ENCODE peak calls at places on chromosomes 11 and 22, in five cellular contexts. K, H, S, C and X are unnamed samples.

GRCh38 chr11:1734571-1735081 is 15.8 kb downstream of the IFITM10 start:
- DNase-seq in H (no peak), K (peak; percentile 58), S (no peak), C (no peak), X (no peak)

GRCh38 chr11:62514151-62514550 is 32.5 kb downstream of the AHNAK start:
- DNase-seq in K (no peak), S (no peak), H (no peak), C (no peak), X (no peak)

GRCh38 chr11:116535954-116536353 is 236.8 kb downstream of the BUD13 start:
- DNase-seq in C (no peak), K (peak; percentile 47), S (no peak), H (no peak), X (no peak)

GRCh38 chr22:35173655-35174054 is 83.6 kb upstream of the HMGXB4 start:
- DNase-seq in K (no peak), S (no peak), H (no peak), C (no peak), X (no peak)

GRCh38 chr11:77471520-77472234 is 2.2 kb downstream of the PAK1 start:
- DNase-seq in H (peak; percentile 21), C (peak; percentile 88), S (peak; percentile 62), K (no peak), X (peak; percentile 13)

GRCh38 chr11:118883368-118884071 is at the start of gene CXCR5:
- DNase-seq in H (peak; percentile 80), S (no peak), C (no peak), K (peak; percentile 64), X (peak; percentile 20)

GRCh38 chr11:131833371-131833770 is 463.0 kb downstream of the NTM start:
- DNase-seq in C (no peak), S (no peak), K (no peak), H (no peak), X (peak; percentile 3)

GRCh38 chr22:44206696-44207095 is 26.0 kb downstream of the PARVG start:
- DNase-seq in S (no peak), H (no peak), C (no peak), K (peak; percentile 72), X (no peak)

GRCh38 chr11:923691-924405 is 1.8 kb upstream of the AP2A2 start:
- DNase-seq in K (no peak), S (no peak), H (no peak), C (no peak), X (no peak)

GRCh38 chr11:70420008-70420464 is 21.7 kb downstream of the CTTN start:
- DNase-seq in S (no peak), C (peak; percentile 45), K (no peak), H (no peak), X (peak; percentile 28)

GRCh38 chr11:7675640-7676039 is 2.3 kb upstream of the CYB5R2 start:
- DNase-seq in C (peak; percentile 12), K (no peak), S (no peak), H (no peak), X (no peak)

GRCh38 chr22:39935622-39936021 is 24.6 kb upstream of the TMA7B start:
- DNase-seq in H (no peak), K (no peak), C (no peak), S (no peak), X (no peak)

GRCh38 chr22:17103351-17103750 is 17.8 kb downstream of the TMEM121B start:
- DNase-seq in S (no peak), H (no peak), K (peak; percentile 40), C (no peak), X (no peak)

GRCh38 chr11:12502950-12503579 is 125.7 kb downstream of the PARVA start:
- DNase-seq in H (no peak), C (peak; percentile 20), S (no peak), K (no peak), X (no peak)

GRCh38 chr22:49825436-49825835 is 2.2 kb downstream of the BRD1 start:
- DNase-seq in S (no peak), K (no peak), H (no peak), C (peak; percentile 49), X (peak; percentile 62)

GRCh38 chr11:2573240-2574042 is 126.4 kb downstream of the KCNQ1OT1 start:
- DNase-seq in S (no peak), H (no peak), K (peak; percentile 68), C (no peak), X (no peak)

GRCh38 chr11:13008625-13009475 is at the start of gene RASSF10:
- DNase-seq in K (peak; percentile 82), S (peak; percentile 22), C (no peak), H (no peak), X (peak; percentile 86)

GRCh38 chr11:118434553-118435232 is 1.6 kb upstream of the KMT2A start:
- DNase-seq in K (no peak), C (peak; percentile 49), S (peak; percentile 30), H (peak; percentile 86), X (peak; percentile 26)

GRCh38 chr11:16741473-16741872 is 3.0 kb downstream of the C11orf58 start:
- DNase-seq in H (no peak), S (no peak), K (no peak), C (no peak), X (no peak)

GRCh38 chr11:3203221-3204043 is 15.2 kb downstream of the MRGPRG start:
- DNase-seq in C (peak; percentile 45), H (no peak), K (peak; percentile 73), S (no peak), X (no peak)

GRCh38 chr11:92269021-92269420 is 44.4 kb downstream of the FAT3 start:
- DNase-seq in S (no peak), H (no peak), C (peak; percentile 81), K (no peak), X (peak; percentile 93)

GRCh38 chr22:38504731-38505594 is 1.1 kb downstream of the DDX17 start:
- DNase-seq in H (peak; percentile 72), C (no peak), K (peak; percentile 85), S (peak; percentile 69), X (peak; percentile 61)

GRCh38 chr11:110991621-110992355 is 253.7 kb upstream of the POU2AF2 start:
- DNase-seq in K (peak; percentile 77), C (no peak), H (no peak), S (no peak), X (no peak)

GRCh38 chr11:100957499-100957898 is 172.1 kb downstream of the PGR start:
- DNase-seq in C (no peak), K (no peak), S (no peak), H (no peak), X (no peak)

GRCh38 chr22:27408068-27408467 is 393.5 kb downstream of the MN1 start:
- DNase-seq in H (no peak), K (no peak), S (no peak), C (no peak), X (no peak)

GRCh38 chr11:26247340-26247739 is 84.6 kb upstream of the ANO3 start:
- DNase-seq in C (peak; percentile 26), S (no peak), H (no peak), K (no peak), X (peak; percentile 73)

GRCh38 chr11:68120212-68121066 is 749 bp downstream of the CHKA start:
- DNase-seq in K (peak; percentile 91), C (peak; percentile 47), S (peak; percentile 66), H (peak; percentile 68), X (peak; percentile 44)

GRCh38 chr11:128240546-128240945 is 346.8 kb downstream of the ETS1 start:
- DNase-seq in C (no peak), H (no peak), K (no peak), S (no peak), X (peak; percentile 16)

GRCh38 chr11:111312076-111312475 is 13.7 kb downstream of the POU2AF3 start:
- DNase-seq in H (no peak), K (no peak), C (no peak), S (no peak), X (no peak)

GRCh38 chr11:10452211-10452767 is 2.8 kb upstream of the AMPD3 start:
- DNase-seq in S (no peak), C (no peak), H (no peak), K (no peak), X (peak; percentile 48)

GRCh38 chr11:107689317-107690202 is 22.3 kb downstream of the SLN start:
- DNase-seq in S (peak; percentile 79), H (peak; percentile 78), C (peak; percentile 94), K (peak; percentile 84), X (peak; percentile 60)